ENCODE peak calls at places on chromosomes 1 and 21, in seven cellular contexts. E, O, N, F, L, Q and G are unnamed samples.

GRCh38 chr21:29299046-29299905 is 554 bp downstream of the BACH1 start:
- DNase-seq in E (no peak), O (peak; percentile 63), N (peak; percentile 48), Q (peak; percentile 31), F (no peak), L (no peak), G (peak; percentile 13)

GRCh38 chr21:34526618-34527290 is 14.7 kb upstream of the KCNE1 start:
- DNase-seq in N (peak; percentile 71), F (no peak), E (peak; percentile 98), Q (peak; percentile 69), O (peak; percentile 100), L (peak; percentile 100), G (peak; percentile 97)

GRCh38 chr1:44862829-44863406 is 19.9 kb upstream of the PTCH2 start:
- DNase-seq in Q (no peak), N (no peak), E (no peak), O (peak; percentile 56), F (no peak), L (no peak), G (no peak)

GRCh38 chr1:76474922-76475321 is 392.4 kb upstream of the ST6GALNAC5 start:
- DNase-seq in E (no peak), O (no peak), Q (no peak), N (no peak), L (no peak), F (no peak), G (no peak)

GRCh38 chr1:29823536-29823935 is 587.2 kb downstream of the PTPRU start:
- DNase-seq in Q (no peak), F (no peak), O (no peak), E (no peak), L (no peak), N (no peak), G (no peak)

GRCh38 chr1:217564833-217565232 is 66.1 kb downstream of the GPATCH2 start:
- DNase-seq in L (no peak), F (no peak), Q (no peak), N (no peak), E (no peak), O (no peak), G (no peak)

GRCh38 chr1:160834945-160835565 is 27.6 kb downstream of the CD244 start:
- DNase-seq in L (no peak), F (peak; percentile 21), E (no peak), Q (peak; percentile 32), N (peak; percentile 68), O (peak; percentile 7), G (peak; percentile 1)

GRCh38 chr1:24289937-24290595 is 29.1 kb upstream of the GRHL3 start:
- DNase-seq in F (peak; percentile 31), O (peak; percentile 93), L (no peak), Q (peak; percentile 84), E (peak; percentile 52), N (peak; percentile 57), G (peak; percentile 77)

GRCh38 chr1:213661346-213661745 is 326.4 kb upstream of the PROX1 start:
- DNase-seq in O (no peak), Q (no peak), L (no peak), E (no peak), N (no peak), F (no peak), G (no peak)

GRCh38 chr1:156656779-156657160 is 14.9 kb downstream of the BCAN start:
- DNase-seq in O (no peak), F (no peak), N (no peak), Q (no peak), L (no peak), E (no peak), G (no peak)

GRCh38 chr1:108708726-108709660 is 3.7 kb upstream of the FNDC7 start:
- DNase-seq in O (no peak), E (no peak), Q (no peak), F (no peak), L (no peak), N (no peak), G (no peak)

GRCh38 chr1:10716840-10717239 is 79.6 kb downstream of the CASZ1 start:
- DNase-seq in N (no peak), Q (no peak), O (no peak), F (no peak), L (no peak), E (no peak), G (no peak)